ENCODE peak calls at places on chromosomes 12 and 14, in ten cellular contexts. P is esophagus squamous epithelium, U is HCT116, I is GM12891, R is HepG2, N is heart left ventricle, S is gastrocnemius medialis, Q is IMR-90, L is testis, T is A549. W is an unnamed sample.

GRCh38 chr12:203462-204260 is 10.3 kb downstream of the SLC6A12 start:
- DNase-seq in S (no peak), I (no peak), P (no peak), N (peak; percentile 68), Q (no peak), R (no peak), L (peak; percentile 66), U (no peak), T (peak; percentile 26), W (no peak)

GRCh38 chr14:48023881-48024280 is 348.5 kb upstream of the MDGA2 start:
- DNase-seq in N (no peak), U (no peak), R (no peak), Q (no peak), S (no peak), P (no peak), T (no peak), L (no peak), I (no peak), W (no peak)

GRCh38 chr14:100711117-100711462 is 15.6 kb upstream of the DLK1 start:
- DNase-seq in T (no peak), U (no peak), P (no peak), N (no peak), I (no peak), R (no peak), S (no peak), Q (no peak), L (peak; percentile 64), W (no peak)

GRCh38 chr12:4172999-4173398 is 100.6 kb upstream of the CCND2 start:
- DNase-seq in Q (peak; percentile 26), N (no peak), T (no peak), P (no peak), S (no peak), L (peak; percentile 56), U (no peak), I (no peak), R (no peak), W (no peak)

GRCh38 chr14:100649173-100649519 is 61.9 kb upstream of the BEGAIN start:
- DNase-seq in S (no peak), I (no peak), U (no peak), T (peak; percentile 33), N (no peak), P (no peak), Q (peak; percentile 78), L (no peak), R (no peak), W (no peak)

GRCh38 chr12:62910549-62911169 is 24.3 kb downstream of the PPM1H start:
- DNase-seq in I (no peak), P (no peak), S (no peak), Q (no peak), N (no peak), U (no peak), R (no peak), L (no peak), T (no peak), W (no peak)

GRCh38 chr12:1811281-1811947 is 9.0 kb upstream of the LRTM2 start:
- DNase-seq in S (no peak), L (no peak), Q (peak; percentile 52), R (peak; percentile 75), P (no peak), N (peak; percentile 58), I (no peak), U (no peak), T (no peak), W (no peak)

GRCh38 chr12:3712209-3712992 is 40.5 kb downstream of the CRACR2A start:
- DNase-seq in N (no peak), P (no peak), L (no peak), S (no peak), R (no peak), I (no peak), T (no peak), U (no peak), Q (no peak), W (no peak)

GRCh38 chr14:44935155-44935554 is 26.6 kb downstream of the KLHL28 start:
- DNase-seq in Q (peak; percentile 30), N (no peak), S (no peak), U (no peak), R (no peak), T (no peak), L (no peak), I (no peak), P (no peak), W (no peak)

GRCh38 chr12:47752552-47752951 is 6.1 kb downstream of the RAPGEF3 start:
- DNase-seq in S (no peak), T (no peak), N (no peak), Q (peak; percentile 57), P (no peak), L (no peak), U (no peak), R (no peak), I (no peak), W (peak; percentile 67)

GRCh38 chr14:70422538-70422937 is 5.6 kb upstream of the SYNJ2BP start:
- DNase-seq in S (no peak), P (no peak), R (no peak), Q (peak; percentile 16), T (no peak), I (no peak), U (no peak), N (no peak), L (no peak), W (no peak)

GRCh38 chr14:76953196-76953945 is 75.1 kb downstream of the IRF2BPL start:
- DNase-seq in I (peak; percentile 66), T (peak; percentile 87), N (peak; percentile 81), L (peak; percentile 73), R (peak; percentile 45), Q (peak; percentile 68), P (no peak), U (peak; percentile 81), S (peak; percentile 65), W (peak; percentile 78)

DNA sequence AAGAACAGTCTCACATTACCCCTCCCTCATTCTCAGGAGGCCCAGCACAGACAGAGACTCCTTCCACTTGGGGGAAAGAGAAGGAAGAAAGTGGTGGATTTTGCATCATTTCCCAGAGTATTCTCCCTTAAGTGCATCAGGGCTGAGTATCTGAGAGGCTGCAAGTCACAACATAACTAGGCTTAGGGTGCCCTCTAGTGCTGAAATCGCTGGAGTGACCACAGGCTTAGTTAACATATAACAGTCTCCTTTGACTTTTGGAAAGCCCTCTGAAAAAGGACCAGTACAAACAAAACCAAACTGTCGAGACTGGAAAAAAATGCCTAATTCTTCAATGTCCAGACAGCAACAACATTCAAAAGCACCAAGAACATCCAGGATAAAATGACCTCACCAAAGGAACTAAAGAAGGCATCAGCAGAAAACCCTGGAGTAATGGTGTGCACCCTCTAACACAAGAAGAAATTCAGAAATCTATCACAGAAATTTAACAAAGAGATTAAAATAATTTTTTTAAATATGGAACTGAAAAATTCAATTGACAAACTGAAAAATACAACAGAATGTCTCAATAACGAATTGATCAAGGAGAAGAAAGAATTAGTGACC is 412.3 kb downstream of the RPS29 start:
- DNase-seq in R (peak; percentile 63), T (peak; percentile 77), N (no peak), U (peak; percentile 63), P (no peak), S (no peak), I (peak; percentile 6), Q (peak; percentile 69), L (peak; percentile 88), W (peak; percentile 1)
- TF ChIP-seq POLR2A in R (no peak), T (no peak), N (no peak), U (no peak), P (no peak), S (no peak), I (no peak), Q (no peak), L (no peak), W (no peak)

DNA sequence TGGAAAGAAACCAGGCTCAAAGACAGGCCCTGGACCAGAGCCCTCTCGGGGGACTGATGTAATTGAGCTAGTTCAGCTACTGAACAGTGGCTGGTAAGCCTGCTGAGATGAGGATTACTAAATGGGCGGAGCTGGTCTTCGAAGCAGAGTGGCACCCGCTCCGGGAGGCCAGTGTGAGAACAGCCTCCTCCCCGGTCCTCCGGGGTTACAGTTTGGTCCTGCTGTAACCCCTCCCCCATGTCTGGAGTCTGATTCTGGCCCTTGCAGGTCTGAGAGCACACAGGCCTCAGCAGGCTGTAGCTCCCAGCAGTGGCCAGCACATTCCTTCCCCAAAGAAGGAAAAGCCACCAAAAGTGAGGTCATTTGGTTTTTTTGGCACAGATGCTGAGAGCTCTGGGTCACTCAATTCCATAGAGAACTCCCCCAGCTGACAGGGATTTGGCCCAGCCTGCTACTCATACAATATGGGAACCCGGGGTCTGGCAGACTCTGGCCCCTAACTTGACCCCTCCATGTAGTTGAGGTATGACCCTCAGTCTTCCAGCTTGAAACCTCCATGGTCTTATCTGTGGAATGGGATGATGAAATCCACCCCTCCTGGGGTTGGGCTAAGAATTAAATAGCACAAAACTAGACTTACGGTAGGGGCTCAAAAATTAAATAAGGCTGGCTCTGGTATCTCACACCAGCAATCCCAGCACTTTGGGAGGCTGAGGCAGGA is 39.0 kb downstream of the ACTN1 start:
- DNase-seq in T (peak; percentile 98), S (no peak), P (no peak), L (peak; percentile 51), Q (peak; percentile 97), U (no peak), N (peak; percentile 82), I (no peak), R (peak; percentile 78), W (peak; percentile 72)
- TF ChIP-seq POLR2A in T (no peak), S (no peak), P (no peak), L (no peak), Q (no peak), U (no peak), N (no peak), I (no peak), R (no peak), W (no peak)

GRCh38 chr14:32728526-32728925 is 210.2 kb upstream of the NPAS3 start:
- DNase-seq in N (no peak), R (no peak), S (no peak), L (no peak), I (no peak), U (no peak), P (no peak), Q (no peak), T (no peak), W (no peak)

GRCh38 chr14:32726516-32726915 is 212.2 kb upstream of the NPAS3 start:
- DNase-seq in L (no peak), T (no peak), N (no peak), Q (no peak), S (no peak), P (no peak), R (no peak), I (no peak), U (no peak), W (no peak)

GRCh38 chr14:32728957-32729356 is 209.7 kb upstream of the NPAS3 start:
- DNase-seq in L (no peak), P (no peak), T (no peak), I (no peak), N (no peak), U (no peak), S (no peak), Q (no peak), R (no peak), W (no peak)

GRCh38 chr14:32727827-32728226 is 210.9 kb upstream of the NPAS3 start:
- DNase-seq in U (no peak), L (no peak), T (no peak), P (no peak), S (no peak), Q (no peak), N (no peak), I (no peak), R (peak; percentile 35), W (no peak)

GRCh38 chr14:32731249-32731648 is 207.4 kb upstream of the NPAS3 start:
- DNase-seq in R (no peak), L (no peak), T (no peak), P (no peak), U (no peak), N (no peak), I (no peak), Q (no peak), S (no peak), W (no peak)
- TF ChIP-seq POLR2A in R (no peak), L (no peak), T (no peak), P (no peak), U (no peak), N (no peak), I (no peak), Q (no peak), S (no peak), W (no peak)

GRCh38 chr14:105046891-105047282 is 18.3 kb downstream of the GPR132 start:
- DNase-seq in R (no peak), S (no peak), L (no peak), P (no peak), I (no peak), U (no peak), Q (no peak), N (no peak), T (no peak), W (no peak)
- TF ChIP-seq POLR2A in R (no peak), S (no peak), L (no peak), P (no peak), I (peak; percentile 5), U (no peak), Q (no peak), N (no peak), T (no peak), W (no peak)

W was measured in H54.